ENCODE peak calls at places on chromosomes 2 and 18, in six cellular contexts. R, T, J, V, A and D are unnamed samples.

GRCh38 chr18:7196421-7196820 is 34.5 kb upstream of the LRRC30 start:
- DNase-seq in R (peak), T (no peak), J (no peak), V (no peak), A (no peak), D (no peak)

GRCh38 chr2:28979576-28980366 is 1.3 kb upstream of the TOGARAM2 start:
- DNase-seq in R (no peak), T (no peak), J (no peak), V (no peak), A (no peak), D (no peak)

GRCh38 chr2:160517731-160518130 is 24.1 kb upstream of the RBMS1 start:
- DNase-seq in R (no peak), T (no peak), J (no peak), V (no peak), A (no peak), D (no peak)

GRCh38 chr2:10080536-10081304 is 509 bp upstream of the CYS1 start:
- DNase-seq in R (no peak), T (no peak), J (no peak), V (no peak), A (no peak), D (no peak)

GRCh38 chr18:78681934-78682333 is 297.7 kb upstream of the SALL3 start:
- DNase-seq in R (no peak), T (no peak), J (no peak), V (no peak), A (no peak), D (no peak)

GRCh38 chr2:98464772-98465310 is 20.2 kb downstream of the INPP4A start:
- DNase-seq in R (no peak), T (no peak), J (no peak), V (no peak), A (peak), D (peak)

GRCh38 chr2:240300261-240300821 is 135.1 kb upstream of the GPC1 start:
- DNase-seq in R (peak), T (no peak), J (no peak), V (peak), A (no peak), D (no peak)

GRCh38 chr18:48605408-48605845 is 66.6 kb downstream of the CTIF start:
- DNase-seq in R (peak), T (no peak), J (peak), V (peak), A (no peak), D (peak)

GRCh38 chr2:12051831-12052230 is 305.4 kb downstream of the LPIN1 start:
- DNase-seq in R (no peak), T (no peak), J (peak), V (no peak), A (no peak), D (peak)

GRCh38 chr2:38440655-38441054 is 63.6 kb upstream of the ATL2 start:
- DNase-seq in R (no peak), T (no peak), J (no peak), V (no peak), A (no peak), D (no peak)

GRCh38 chr2:178908810-178909209 is 101.6 kb upstream of the TTN start:
- DNase-seq in R (no peak), T (no peak), J (no peak), V (no peak), A (no peak), D (no peak)

GRCh38 chr2:32632089-32632488 is 4.2 kb downstream of the TTC27 start:
- DNase-seq in R (no peak), T (no peak), J (peak), V (no peak), A (peak), D (peak)

GRCh38 chr2:236659758-236660150 is 90.1 kb downstream of the ACKR3 start:
- DNase-seq in R (no peak), T (no peak), J (peak), V (no peak), A (no peak), D (peak)
- H3K18ac ChIP-seq in R (no peak), T (no peak), J (no peak), V (no peak), A (no peak), D (no peak)

DNA sequence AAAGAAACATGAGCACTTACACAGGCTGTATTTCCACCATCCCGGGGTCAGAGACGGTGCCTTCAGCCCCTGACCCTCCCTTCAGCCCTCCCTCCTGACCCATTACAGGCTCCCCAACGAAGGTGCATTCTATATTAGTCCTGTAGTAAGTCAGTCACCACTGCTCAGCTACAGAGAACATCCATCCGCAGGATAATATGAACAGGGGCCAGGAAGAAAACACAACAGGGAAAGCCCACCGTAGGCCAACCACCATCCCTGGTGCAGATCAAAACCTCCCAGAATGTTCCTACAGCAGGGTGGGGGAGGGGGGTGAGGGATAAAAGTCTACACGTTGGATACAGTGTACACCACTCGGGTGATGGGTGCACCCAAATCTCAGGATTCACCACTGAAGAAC is 15.1 kb downstream of the PXDN start:
- DNase-seq in R (no peak), T (no peak), J (no peak), V (no peak), A (no peak), D (no peak)
- H2AFZ ChIP-seq in R (no peak), T (no peak), J (no peak), V (no peak), A (no peak), D (no peak)

DNA sequence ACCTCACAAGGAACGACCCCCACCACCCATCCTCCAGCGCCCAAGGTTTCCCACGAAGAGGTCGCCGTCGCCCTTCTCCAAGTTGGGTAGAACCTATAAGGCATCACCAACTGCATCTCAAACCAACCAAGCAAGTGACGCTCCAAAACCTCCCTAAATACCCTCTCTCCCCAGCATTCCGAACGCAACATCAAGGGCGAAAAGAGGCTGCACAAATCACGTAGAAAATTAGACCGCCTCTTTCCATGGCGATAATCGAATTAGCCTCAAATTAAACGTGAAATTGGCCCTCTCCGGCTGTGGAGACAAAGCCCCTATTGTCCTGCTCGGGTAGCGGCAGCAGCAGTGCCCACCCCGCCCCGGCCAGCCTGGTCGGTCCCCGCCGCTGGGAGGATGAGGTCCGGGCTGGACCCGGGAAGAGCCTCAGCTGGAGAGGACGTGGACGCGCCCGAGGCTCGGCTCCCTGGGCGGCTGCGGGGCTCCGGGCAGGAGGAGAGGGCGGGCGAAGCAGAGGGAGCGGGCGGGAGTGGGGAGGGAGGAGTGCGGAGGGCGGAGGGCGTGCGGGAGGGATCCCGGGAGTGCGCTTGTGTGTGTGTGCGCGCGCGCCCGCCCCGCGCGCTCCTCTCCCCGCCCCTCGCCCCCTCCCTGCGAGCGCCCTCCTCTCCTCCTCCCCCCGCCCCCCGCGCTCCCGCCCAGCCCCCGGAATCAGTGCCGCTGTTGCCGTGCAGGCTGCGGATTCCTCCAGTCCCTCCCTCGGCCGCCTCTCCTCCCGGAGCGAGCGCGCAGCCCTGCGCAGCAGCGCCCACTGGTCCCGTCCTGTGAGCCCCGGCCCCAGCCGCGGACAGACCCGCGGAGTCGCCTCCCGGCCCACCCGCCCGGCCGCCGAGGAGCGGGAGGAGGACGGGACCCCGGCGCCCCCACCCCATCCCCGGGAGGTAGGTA is at the start of gene SPTBN1:
- DNase-seq in R (peak), T (peak), J (peak), V (peak), A (peak), D (peak)
- H3K18ac ChIP-seq in R (peak), T (peak), J (peak), V (peak), A (peak), D (peak)

GRCh38 chr2:189426886-189427285 is 14.4 kb upstream of the WDR75 start:
- DNase-seq in R (peak), T (no peak), J (no peak), V (no peak), A (no peak), D (no peak)
- H2AFZ ChIP-seq in R (no peak), T (no peak), J (no peak), V (no peak), A (no peak), D (no peak)

GRCh38 chr2:214591359-214591758 is 180.5 kb downstream of the VWC2L start:
- DNase-seq in R (no peak), T (no peak), J (peak), V (no peak), A (peak), D (peak)

GRCh38 chr2:214593723-214594122 is 182.9 kb downstream of the VWC2L start:
- DNase-seq in R (peak), T (peak), J (peak), V (peak), A (peak), D (peak)
- H3K18ac ChIP-seq in R (no peak), T (no peak), J (peak), V (no peak), A (no peak), D (no peak)

GRCh38 chr18:26479065-26479685 is 69.2 kb downstream of the KCTD1 start:
- DNase-seq in R (peak), T (no peak), J (no peak), V (peak), A (no peak), D (no peak)
- H2AFZ ChIP-seq in R (peak), T (no peak), J (peak), V (peak), A (no peak), D (no peak)

DNA sequence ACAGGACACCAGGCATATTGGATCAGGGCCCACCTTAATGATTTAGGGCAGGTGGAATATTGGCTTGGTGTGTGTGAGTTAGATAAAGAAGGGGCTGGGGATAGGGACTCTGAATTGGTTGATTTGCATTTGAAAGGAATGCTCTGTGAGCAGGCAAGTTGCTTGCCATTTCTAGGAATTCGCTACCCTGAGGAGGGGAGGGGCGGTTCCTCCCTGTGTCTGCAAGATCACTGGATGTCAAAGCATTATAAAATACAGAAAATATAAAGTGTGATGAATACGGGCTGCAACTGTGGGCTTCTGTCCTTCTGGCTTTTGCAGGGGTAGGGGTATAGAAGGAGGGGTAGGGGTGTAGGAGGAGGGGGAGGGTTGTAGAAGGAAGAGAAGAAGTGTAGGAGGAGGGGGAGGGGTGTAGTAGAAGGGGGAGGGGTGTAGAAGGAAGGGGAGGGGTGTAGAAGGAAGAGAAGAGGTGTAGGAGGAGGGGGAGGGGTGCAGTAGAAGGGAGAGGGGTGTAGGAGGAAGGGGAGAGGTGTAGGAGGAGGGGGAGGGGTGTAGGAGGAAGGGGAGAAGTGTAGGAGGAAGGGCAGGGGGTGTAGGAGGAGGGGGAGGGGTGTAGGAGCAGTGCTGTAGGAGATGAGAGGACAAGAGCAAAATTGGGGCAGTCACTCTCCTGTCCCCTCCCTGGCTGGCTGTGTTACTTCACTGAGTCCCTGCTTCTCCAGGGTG is 238.0 kb upstream of the COPS8 start:
- DNase-seq in R (peak), T (no peak), J (no peak), V (peak), A (no peak), D (no peak)
- H3K18ac ChIP-seq in R (no peak), T (peak), J (no peak), V (peak), A (no peak), D (no peak)

GRCh38 chr2:212226114-212226513 is 312.5 kb downstream of the ERBB4 start:
- DNase-seq in R (no peak), T (no peak), J (no peak), V (no peak), A (no peak), D (no peak)
- H2AFZ ChIP-seq in R (no peak), T (no peak), J (no peak), V (no peak), A (no peak), D (no peak)

DNA sequence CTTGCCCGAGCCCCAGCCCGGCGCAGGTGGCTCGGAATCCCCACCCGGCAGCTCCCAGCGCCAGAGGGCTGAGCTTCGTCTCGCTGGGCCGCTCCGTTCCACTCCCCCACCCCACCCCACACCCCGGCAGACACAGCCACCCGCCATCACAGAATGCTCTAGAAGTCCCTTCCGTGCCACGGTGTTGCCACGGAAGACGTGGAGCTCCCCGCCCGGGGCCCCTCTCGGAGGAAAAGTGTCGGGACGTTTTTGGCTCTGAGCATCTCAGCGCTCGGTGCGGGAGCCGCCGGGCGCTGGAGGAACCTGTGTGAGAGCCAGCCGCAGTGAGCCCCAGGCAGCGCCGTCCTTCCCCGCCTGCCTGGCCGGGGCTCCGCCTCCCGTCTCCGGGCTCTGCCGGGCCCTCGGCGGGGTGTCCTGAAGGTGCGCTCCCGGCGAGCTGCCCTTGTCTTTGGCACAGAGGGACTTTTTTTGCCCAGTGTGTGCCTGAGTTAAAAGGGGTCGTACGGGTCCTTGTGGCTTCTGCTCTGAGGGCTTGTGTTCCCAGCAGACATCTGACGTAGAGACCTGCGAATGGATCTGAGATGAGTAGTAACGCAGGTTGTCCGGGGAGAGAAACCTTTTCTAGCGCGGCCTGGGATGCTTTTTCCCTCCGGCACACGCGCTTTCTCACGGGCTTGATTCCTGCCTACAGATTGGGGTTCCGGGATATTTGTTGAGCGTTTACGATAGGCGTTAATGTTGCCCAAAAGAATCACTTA is 1.8 kb downstream of the ZCCHC2 start:
- DNase-seq in R (peak), T (no peak), J (peak), V (peak), A (peak), D (peak)
- H3K18ac ChIP-seq in R (no peak), T (peak), J (no peak), V (no peak), A (peak), D (no peak)

GRCh38 chr2:232333361-232334135 is 45.0 kb upstream of the ALPP start:
- DNase-seq in R (peak), T (peak), J (no peak), V (peak), A (peak), D (no peak)
- H2AFZ ChIP-seq in R (no peak), T (no peak), J (no peak), V (no peak), A (no peak), D (no peak)